ENCODE peak calls at places on chromosomes 16 and 17, in six cellular contexts. K is stimulated activated CD8-positive, alpha-beta memory T cell treated with anti-CD3 and anti-CD28 coated beads, Interleukin-4, amount 100 ng/mL, for 4 hours; L is activated T-helper 1 cell treated with anti-CD3 and anti-CD28 coated beads, Interleukin-2, amount 50 U/mL, for 16 hours; J is progenitor cell of endocrine pancreas; H is RCC 7860; G is pons. X is an unnamed sample.

GRCh38 chr16:5214466-5214865 is 116.9 kb upstream of the EEF2KMT start:
- DNase-seq in K (no peak), L (no peak), J (no peak), H (no peak), G (no peak), X (no peak)

GRCh38 chr17:79441607-79442006 is 169.2 kb downstream of the RBFOX3 start:
- DNase-seq in K (no peak), L (no peak), J (no peak), H (no peak), G (no peak), X (no peak)

GRCh38 chr17:41835214-41835799 is 725 bp downstream of the NT5C3B start:
- DNase-seq in K (no peak), L (no peak), J (no peak), H (no peak), G (no peak), X (peak; percentile 47)

GRCh38 chr16:87698676-87699179 is 67.1 kb downstream of the KLHDC4 start:
- DNase-seq in K (no peak), L (no peak), J (no peak), H (no peak), G (no peak), X (no peak)

GRCh38 chr17:57585341-57586098 is 159.6 kb downstream of the CCDC182 start:
- DNase-seq in K (no peak), L (no peak), J (no peak), H (no peak), G (no peak), X (no peak)

GRCh38 chr16:69195371-69196029 is 8.5 kb downstream of the SNTB2 start:
- DNase-seq in K (no peak), L (no peak), J (no peak), H (no peak), G (no peak), X (no peak)

GRCh38 chr17:28507567-28508195 is 1.5 kb downstream of the FOXN1 start:
- DNase-seq in K (no peak), L (no peak), J (no peak), H (no peak), G (no peak), X (no peak)

GRCh38 chr17:8160741-8161221 is 2.0 kb downstream of the VAMP2 start:
- DNase-seq in K (no peak), L (no peak), J (no peak), H (no peak), G (no peak), X (no peak)

GRCh38 chr16:25783226-25783625 is 91.5 kb downstream of the HS3ST4 start:
- DNase-seq in K (no peak), L (no peak), J (no peak), H (no peak), G (no peak), X (no peak)

GRCh38 chr16:2883027-2883846 is at the start of gene FLYWCH2:
- DNase-seq in K (peak; percentile 100), L (peak; percentile 100), J (peak; percentile 100), H (peak; percentile 89), G (peak; percentile 93), X (peak; percentile 96)

GRCh38 chr17:4340914-4341615 is 25.4 kb downstream of the UBE2G1 start:
- DNase-seq in K (no peak), L (no peak), J (no peak), H (no peak), G (no peak), X (no peak)

GRCh38 chr17:47320879-47321502 is 2.8 kb upstream of the EFCAB13 start:
- DNase-seq in K (no peak), L (no peak), J (no peak), H (no peak), G (no peak), X (no peak)